ENCODE peak calls at places on chromosomes 13 and 19, in seven cellular contexts. K, J, A, G, F, R and P are unnamed samples.

GRCh38 chr19:11435833-11436313 is 438 bp downstream of the PRKCSH start:
- DNase-seq in F (no peak), A (peak; percentile 88), G (no peak), J (no peak), R (no peak), K (no peak), P (peak; percentile 50)

GRCh38 chr13:89282241-89282640 is 1611.1 kb downstream of the SLITRK5 start:
- DNase-seq in R (no peak), G (no peak), J (no peak), K (no peak), A (no peak), F (no peak), P (no peak)

GRCh38 chr13:33367931-33368330 is 82.4 kb upstream of the STARD13 start:
- DNase-seq in J (no peak), F (no peak), G (no peak), K (no peak), R (no peak), A (no peak), P (no peak)

GRCh38 chr19:38425222-38425809 is 703 bp downstream of the RASGRP4 start:
- DNase-seq in F (no peak), G (no peak), J (no peak), K (no peak), R (no peak), A (peak; percentile 65), P (no peak)

GRCh38 chr19:55549500-55550320 is 4.4 kb upstream of the SBK3 start:
- DNase-seq in J (no peak), R (no peak), K (peak; percentile 72), G (no peak), A (no peak), F (no peak), P (no peak)

GRCh38 chr13:98880673-98881072 is 97.2 kb downstream of the DOCK9 start:
- DNase-seq in K (no peak), A (no peak), J (no peak), G (no peak), R (no peak), F (no peak), P (no peak)

GRCh38 chr13:114015111-114015551 is 41.3 kb upstream of the C13orf46 start:
- DNase-seq in R (no peak), A (no peak), J (no peak), F (no peak), G (no peak), K (no peak), P (no peak)

GRCh38 chr19:13060964-13061927 is 41.4 kb downstream of the LYL1 start:
- DNase-seq in G (peak; percentile 85), K (peak; percentile 89), F (peak; percentile 92), A (peak; percentile 90), R (peak; percentile 81), J (peak; percentile 92), P (peak; percentile 84)

GRCh38 chr13:34345601-34345939 is 527.6 kb downstream of the RFC3 start:
- DNase-seq in G (no peak), J (no peak), A (no peak), K (no peak), R (no peak), F (no peak), P (no peak)

GRCh38 chr13:22050951-22051563 is 380.2 kb downstream of the FGF9 start:
- DNase-seq in A (no peak), G (no peak), R (no peak), F (no peak), K (no peak), J (no peak), P (no peak)

GRCh38 chr13:104779311-104779710 is 1713.1 kb upstream of the SLC10A2 start:
- DNase-seq in A (no peak), G (no peak), K (no peak), J (no peak), F (no peak), R (peak; percentile 26), P (no peak)

GRCh38 chr13:28347456-28348371 is 147.2 kb downstream of the FLT1 start:
- DNase-seq in A (no peak), J (no peak), G (no peak), F (no peak), R (peak; percentile 58), K (peak; percentile 57), P (no peak)

GRCh38 chr19:54309811-54310210 is 3.2 kb downstream of the LILRA5 start:
- DNase-seq in G (no peak), R (no peak), J (no peak), A (no peak), F (no peak), K (no peak), P (peak; percentile 62)

GRCh38 chr19:21396121-21396520 is 812 bp upstream of the ZNF493 start:
- DNase-seq in R (no peak), F (no peak), G (no peak), J (no peak), K (no peak), A (no peak), P (no peak)

GRCh38 chr19:33055718-33056117 is 9.0 kb downstream of the RHPN2 start:
- DNase-seq in J (no peak), K (no peak), F (no peak), A (no peak), G (no peak), R (no peak), P (no peak)

GRCh38 chr13:38602261-38602660 is 84.6 kb upstream of the FREM2 start:
- DNase-seq in A (no peak), J (no peak), K (no peak), R (no peak), G (no peak), F (no peak), P (no peak)

GRCh38 chr13:22915442-22916082 is 265.2 kb upstream of the SGCG start:
- DNase-seq in A (peak; percentile 86), K (peak; percentile 30), J (no peak), G (no peak), F (peak; percentile 80), R (no peak), P (peak; percentile 86)

GRCh38 chr19:41324231-41324702 is 14.3 kb downstream of the CCDC97 start:
- DNase-seq in A (no peak), G (no peak), F (no peak), J (no peak), K (no peak), R (no peak), P (peak; percentile 34)

GRCh38 chr13:72561791-72562190 is 165.6 kb downstream of the MZT1 start:
- DNase-seq in K (peak; percentile 61), A (no peak), F (no peak), R (no peak), G (no peak), J (no peak), P (no peak)

GRCh38 chr13:80901111-80902014 is 560.4 kb upstream of the SPRY2 start:
- DNase-seq in G (peak; percentile 18), R (no peak), K (no peak), F (no peak), A (no peak), J (no peak), P (no peak)

GRCh38 chr13:95355491-95355890 is 54.2 kb upstream of the ABCC4 start:
- DNase-seq in J (no peak), A (no peak), F (no peak), R (no peak), G (no peak), K (no peak), P (no peak)

GRCh38 chr13:60047943-60048342 is 115.8 kb downstream of the DIAPH3 start:
- DNase-seq in J (no peak), R (no peak), F (no peak), G (no peak), K (peak; percentile 14), A (no peak), P (no peak)

GRCh38 chr19:39083599-39083982 is 577 bp upstream of the ACP7 start:
- DNase-seq in J (no peak), K (no peak), R (no peak), F (no peak), A (no peak), G (no peak), P (no peak)

GRCh38 chr13:48493076-48493765 is 39.7 kb downstream of the RCBTB2 start:
- DNase-seq in R (peak; percentile 71), G (no peak), K (no peak), J (no peak), A (no peak), F (no peak), P (no peak)

GRCh38 chr13:48491423-48492122 is 41.3 kb downstream of the RCBTB2 start:
- DNase-seq in F (no peak), G (no peak), K (no peak), A (no peak), R (no peak), J (no peak), P (no peak)

GRCh38 chr13:48492123-48493075 is 40.5 kb downstream of the RCBTB2 start:
- DNase-seq in R (peak; percentile 94), K (peak; percentile 83), J (peak; percentile 84), A (peak; percentile 86), F (peak; percentile 92), G (peak; percentile 88), P (peak; percentile 83)

GRCh38 chr13:48494874-48495273 is 38.0 kb downstream of the RCBTB2 start:
- DNase-seq in A (no peak), K (no peak), R (no peak), F (no peak), G (no peak), J (no peak), P (no peak)

DNA sequence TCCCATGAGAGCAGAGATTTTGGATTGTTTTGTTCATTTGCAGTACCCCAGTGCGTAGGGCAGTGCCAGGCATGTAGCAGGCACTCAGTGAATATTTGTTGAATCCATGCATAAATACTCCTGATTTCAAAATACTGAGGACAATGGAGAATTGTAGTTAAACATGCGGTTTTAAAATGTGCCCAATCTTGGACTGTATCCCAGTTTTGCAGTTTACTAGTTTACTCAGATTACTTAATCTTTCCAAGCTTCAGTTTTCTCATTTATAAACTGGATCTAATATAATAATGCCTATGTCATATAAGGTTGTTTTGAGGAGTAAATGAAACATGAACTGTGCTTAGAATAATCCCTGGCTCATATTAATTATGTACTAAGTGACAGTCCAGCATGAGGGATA is 39.0 kb downstream of the RCBTB2 start:
- DNase-seq in J (no peak), A (no peak), G (no peak), K (no peak), R (no peak), F (no peak), P (no peak)
- H3K4me1 ChIP-seq in J (no peaks in the 10 kb centered on the region), A (no peaks in the 10 kb centered on the region), G (peaks cover 28% of the 10 kb centered on the region), K (peaks cover 12% of the 10 kb centered on the region), R (peaks cover 97% of the 10 kb centered on the region), F (peaks cover 2% of the 10 kb centered on the region), P (peaks cover 66% of the 10 kb centered on the region)

DNA sequence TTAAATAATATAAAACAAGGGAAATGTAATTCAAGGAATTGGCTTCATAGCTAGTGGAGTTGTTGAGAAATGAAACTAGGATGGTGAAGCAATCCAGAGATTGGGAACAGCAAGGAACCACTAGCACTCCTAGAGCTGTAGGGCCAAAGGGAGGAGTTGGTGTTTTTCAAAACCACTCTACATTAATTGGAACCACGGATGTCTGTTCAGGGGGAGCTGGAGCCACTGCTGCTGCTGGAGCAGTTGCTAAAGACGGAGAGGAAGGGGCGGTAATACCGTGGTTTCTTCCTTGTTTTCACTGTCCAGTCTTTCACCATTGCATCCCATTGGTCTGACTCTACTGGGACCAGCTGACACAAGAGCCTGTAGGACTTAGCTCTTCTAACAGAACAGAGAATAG is 8.5 kb downstream of the DNAJC15 start:
- DNase-seq in R (no peak), A (no peak), F (no peak), K (no peak), J (no peak), G (no peak), P (no peak)
- H3K4me1 ChIP-seq in R (no peaks in the 10 kb centered on the region), A (no peaks in the 10 kb centered on the region), F (peaks cover 1% of the 10 kb centered on the region), K (peaks cover 3% of the 10 kb centered on the region), J (peaks cover 13% of the 10 kb centered on the region), G (peaks cover 38% of the 10 kb centered on the region), P (no peaks in the 10 kb centered on the region)

GRCh38 chr19:45494261-45494916 is 2.5 kb downstream of the RTN2 start:
- DNase-seq in F (no peak), G (no peak), R (no peak), J (no peak), K (no peak), A (no peak), P (no peak)
- H3K4me1 ChIP-seq in F (no peaks in the 10 kb centered on the region), G (peaks cover 32% of the 10 kb centered on the region), R (peaks cover 24% of the 10 kb centered on the region), J (peaks cover 39% of the 10 kb centered on the region), K (peaks cover 5% of the 10 kb centered on the region), A (no peaks in the 10 kb centered on the region), P (peaks cover 55% of the 10 kb centered on the region)

GRCh38 chr19:3816566-3817218 is 30.5 kb upstream of the MATK start:
- DNase-seq in G (no peak), R (no peak), K (no peak), F (no peak), A (no peak), J (no peak), P (no peak)
- H3K4me1 ChIP-seq in G (peaks cover 11% of the 10 kb centered on the region), R (peaks cover 24% of the 10 kb centered on the region), K (no peaks in the 10 kb centered on the region), F (no peaks in the 10 kb centered on the region), A (no peaks in the 10 kb centered on the region), J (no peaks in the 10 kb centered on the region), P (peaks cover 41% of the 10 kb centered on the region)